ENCODE peak calls at places on chromosome 1, in seven cellular contexts. M, Y, B, P, V, N and U are unnamed samples.

GRCh38 chr1:244863491-244864252 is 671 bp downstream of the HNRNPU start:
- DNase-seq in M (no peak), Y (no peak), B (peak), P (no peak), V (peak), N (peak), U (no peak)

GRCh38 chr1:93338426-93338825 is 7.3 kb upstream of the DR1 start:
- DNase-seq in M (peak), Y (no peak), B (no peak), P (no peak), V (no peak), N (no peak), U (peak)

GRCh38 chr1:69929278-69930057 is 275.9 kb downstream of the LRRC40 start:
- DNase-seq in M (peak), Y (no peak), B (no peak), P (no peak), V (no peak), N (no peak), U (no peak)

GRCh38 chr1:33176362-33176850 is 5.4 kb downstream of the TRIM62 start:
- DNase-seq in M (no peak), Y (no peak), B (peak), P (no peak), V (no peak), N (peak), U (no peak)

GRCh38 chr1:12435639-12436344 is 182.2 kb downstream of the DHRS3 start:
- DNase-seq in M (no peak), Y (no peak), B (no peak), P (no peak), V (no peak), N (no peak), U (peak)

GRCh38 chr1:54069792-54070548 is 16.6 kb downstream of the TCEANC2 start:
- DNase-seq in M (peak), Y (peak), B (no peak), P (peak), V (no peak), N (no peak), U (peak)

GRCh38 chr1:174413632-174414031 is 34.1 kb upstream of the GPR52 start:
- DNase-seq in M (peak), Y (peak), B (no peak), P (peak), V (no peak), N (no peak), U (no peak)

GRCh38 chr1:17232759-17233661 is 15.9 kb upstream of the PADI3 start:
- DNase-seq in M (peak), Y (no peak), B (no peak), P (no peak), V (no peak), N (no peak), U (peak)

GRCh38 chr1:67843335-67843734 is 10.1 kb upstream of the GNG12 start:
- DNase-seq in M (peak), Y (no peak), B (no peak), P (no peak), V (no peak), N (no peak), U (no peak)

GRCh38 chr1:161707503-161707902 is 474 bp downstream of the FCRLA start:
- DNase-seq in M (no peak), Y (no peak), B (no peak), P (no peak), V (no peak), N (no peak), U (no peak)

GRCh38 chr1:115282825-115283224 is 55.2 kb downstream of the NGF start:
- DNase-seq in M (peak), Y (no peak), B (no peak), P (no peak), V (peak), N (peak), U (peak)

DNA sequence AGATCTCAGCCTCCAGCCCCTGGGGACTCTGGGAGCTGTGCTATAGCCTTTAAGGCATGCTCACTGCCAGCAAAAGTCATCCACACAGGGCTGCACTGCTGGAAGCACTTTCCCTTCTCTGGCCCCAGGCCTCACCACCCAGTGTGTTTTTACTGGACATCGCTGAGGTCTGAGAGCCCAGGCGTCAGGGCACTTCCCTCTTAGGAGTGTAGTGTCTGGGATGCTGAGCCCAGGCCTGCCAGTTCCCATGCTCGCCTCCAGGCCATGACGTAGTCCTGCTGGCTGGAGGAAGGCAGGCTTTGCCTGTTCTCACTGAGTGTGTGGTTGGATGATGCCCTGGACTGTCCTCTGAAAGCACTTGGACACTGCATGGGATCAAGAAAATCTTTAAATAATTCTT is 101.2 kb downstream of the GDAP2 start:
- DNase-seq in M (peak), Y (peak), B (no peak), P (no peak), V (peak), N (peak), U (peak)
- TF ChIP-seq CTCF in M (no peak), Y (no peak), B (no peak), P (no peak), V (no peak), N (no peak), U (no peak)

DNA sequence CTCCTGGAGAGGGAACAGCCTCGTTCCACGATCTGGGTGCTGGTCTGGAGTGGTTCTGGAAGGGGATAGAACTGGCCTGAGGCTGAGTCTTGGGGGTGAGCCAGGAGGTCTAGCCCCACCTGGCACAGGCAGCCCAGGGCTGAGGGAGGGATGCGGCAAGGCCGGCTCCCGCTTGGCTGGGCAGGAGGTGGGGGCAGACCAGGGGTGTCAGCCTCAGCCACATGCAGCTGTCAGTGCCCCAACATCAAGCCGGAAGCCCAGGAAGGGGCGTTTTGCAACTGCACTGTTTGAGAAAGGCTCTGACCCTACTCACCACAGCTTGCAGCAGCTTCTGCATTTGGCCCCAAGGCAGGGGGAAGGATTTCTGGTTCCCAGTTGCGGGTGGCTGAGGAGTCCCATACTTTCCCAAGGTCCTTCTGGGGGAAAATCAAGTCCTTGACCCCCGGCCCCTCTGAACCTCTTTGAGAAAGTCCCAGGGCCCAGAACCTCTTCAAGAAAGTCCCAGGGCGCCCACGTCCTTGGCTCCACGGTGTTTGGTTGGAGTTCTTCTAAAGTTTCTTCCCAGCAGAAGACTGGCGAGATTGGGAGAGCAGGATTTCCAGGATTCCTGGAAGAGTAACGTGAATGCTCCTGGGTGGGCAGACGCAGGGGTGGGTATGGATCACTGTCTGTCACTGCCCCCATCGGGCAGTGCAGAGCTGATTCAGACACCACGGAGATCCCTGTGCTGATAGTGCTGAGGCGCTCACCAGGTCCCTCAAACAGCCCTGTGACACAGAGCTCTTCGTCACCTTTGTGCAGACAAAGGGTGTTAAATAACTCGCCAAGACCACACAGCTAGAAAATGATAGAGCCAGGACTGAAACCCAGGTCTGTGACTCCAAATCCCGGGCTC is 2.2 kb downstream of the EFHD2 start:
- DNase-seq in M (peak), Y (no peak), B (peak), P (no peak), V (no peak), N (peak), U (no peak)
- H3K4me3 ChIP-seq in M (peak), Y (no peak), B (no peak), P (no peak), V (peak), N (peak), U (peak)

GRCh38 chr1:107141491-107142369 is 891 bp downstream of the NTNG1 start:
- DNase-seq in M (peak), Y (peak), B (no peak), P (peak), V (no peak), N (peak), U (peak)
- TF ChIP-seq CTCF in M (peak), Y (peak), B (peak), P (peak), V (peak), N (peak), U (peak)

GRCh38 chr1:44785501-44786137 is 2.4 kb downstream of the BEST4 start:
- DNase-seq in M (no peak), Y (no peak), B (no peak), P (no peak), V (no peak), N (no peak), U (no peak)

GRCh38 chr1:44785027-44785376 is 3.0 kb downstream of the BEST4 start:
- DNase-seq in M (no peak), Y (no peak), B (no peak), P (no peak), V (no peak), N (no peak), U (no peak)

GRCh38 chr1:44783697-44784093 is 4.3 kb downstream of the BEST4 start:
- DNase-seq in M (no peak), Y (no peak), B (no peak), P (no peak), V (no peak), N (no peak), U (no peak)

GRCh38 chr1:44786138-44786840 is 1.7 kb downstream of the BEST4 start:
- DNase-seq in M (peak), Y (peak), B (peak), P (peak), V (peak), N (peak), U (peak)

DNA sequence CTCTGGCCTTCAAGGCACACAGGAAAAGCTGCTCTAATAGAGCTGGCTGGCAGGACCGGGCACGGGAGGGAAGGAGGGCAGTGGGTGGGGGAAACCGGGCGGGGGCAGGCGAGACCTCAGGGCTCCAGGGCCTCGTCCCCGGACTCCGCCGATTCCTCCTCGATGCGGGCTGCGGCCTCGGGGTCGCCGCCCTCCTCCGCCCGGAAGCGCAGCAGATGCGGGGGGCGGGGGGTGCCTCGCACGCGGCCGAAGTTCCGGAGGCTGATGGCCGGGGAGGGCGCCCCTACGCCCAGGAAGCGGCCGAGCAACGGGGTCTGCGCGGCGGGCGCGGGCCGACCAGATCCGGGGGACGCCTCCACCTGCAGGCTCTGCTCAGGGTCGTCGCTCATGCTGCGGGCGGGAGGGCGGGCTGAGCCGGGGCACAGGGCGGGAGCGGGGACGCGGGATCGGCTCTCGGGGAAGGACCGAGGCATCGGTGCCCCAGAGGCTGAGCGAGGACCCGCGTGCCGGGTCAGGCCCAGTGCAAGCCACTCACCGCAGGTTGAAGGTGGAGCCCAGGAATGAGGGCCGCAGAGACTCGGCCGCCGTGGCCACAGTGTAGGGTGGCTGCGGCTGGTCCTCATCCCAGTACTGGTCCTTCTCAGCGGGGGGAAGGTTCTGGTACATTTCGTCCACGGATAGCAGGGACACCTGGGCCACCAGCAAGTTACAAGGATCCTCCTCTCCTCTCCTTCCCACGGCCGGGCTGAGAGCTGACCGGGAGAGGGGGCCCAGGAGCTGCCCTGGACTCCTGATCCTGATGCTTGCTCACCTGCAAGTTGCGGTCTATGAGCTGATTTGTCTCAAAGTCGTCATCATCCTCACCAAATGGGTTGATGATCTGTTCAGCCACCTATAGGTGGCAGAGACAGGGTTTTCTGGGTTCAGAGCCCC is 3.6 kb downstream of the BEST4 start:
- DNase-seq in M (no peak), Y (peak), B (no peak), P (peak), V (no peak), N (no peak), U (no peak)
- H3K4me3 ChIP-seq in M (peak), Y (peak), B (no peak), P (peak), V (peak), N (peak), U (peak)

DNA sequence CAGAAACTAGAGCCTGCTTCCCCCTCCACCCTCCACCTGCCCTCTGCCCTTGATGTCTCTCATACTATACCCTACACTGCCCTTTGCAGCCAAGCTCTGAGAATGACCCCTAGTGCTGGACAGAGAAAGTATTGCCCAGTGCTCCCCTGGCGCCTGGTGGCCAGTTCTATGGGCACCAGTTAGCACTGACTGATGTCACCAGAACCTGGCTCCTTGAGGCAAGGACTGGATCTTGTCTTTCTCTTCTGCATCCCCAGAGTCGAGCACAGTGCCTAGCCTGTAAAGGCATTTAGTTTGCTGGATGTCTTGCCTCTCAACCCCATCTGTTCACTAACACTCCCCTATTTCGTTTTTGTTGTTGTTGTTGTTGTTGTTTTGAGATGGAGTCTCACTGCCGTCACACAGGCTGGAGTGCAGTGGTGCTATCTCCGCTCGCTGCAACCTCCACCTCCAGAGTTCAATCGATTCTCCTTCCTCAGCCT is 5.9 kb downstream of the PHLDA3 start:
- DNase-seq in M (peak), Y (peak), B (no peak), P (peak), V (peak), N (peak), U (no peak)
- TF ChIP-seq CTCF in M (peak), Y (peak), B (peak), P (peak), V (peak), N (peak), U (peak)

GRCh38 chr1:232044728-232045127 is 418.1 kb downstream of the DISC1 start:
- DNase-seq in M (no peak), Y (no peak), B (no peak), P (no peak), V (no peak), N (no peak), U (no peak)
- H3K4me3 ChIP-seq in M (no peak), Y (no peak), B (no peak), P (no peak), V (no peak), N (no peak), U (no peak)

GRCh38 chr1:113812661-113813135 is 422 bp upstream of the RSBN1 start:
- DNase-seq in M (no peak), Y (no peak), B (peak), P (peak), V (no peak), N (peak), U (no peak)
- TF ChIP-seq CTCF in M (no peak), Y (peak), B (no peak), P (no peak), V (no peak), N (no peak), U (no peak)

DNA sequence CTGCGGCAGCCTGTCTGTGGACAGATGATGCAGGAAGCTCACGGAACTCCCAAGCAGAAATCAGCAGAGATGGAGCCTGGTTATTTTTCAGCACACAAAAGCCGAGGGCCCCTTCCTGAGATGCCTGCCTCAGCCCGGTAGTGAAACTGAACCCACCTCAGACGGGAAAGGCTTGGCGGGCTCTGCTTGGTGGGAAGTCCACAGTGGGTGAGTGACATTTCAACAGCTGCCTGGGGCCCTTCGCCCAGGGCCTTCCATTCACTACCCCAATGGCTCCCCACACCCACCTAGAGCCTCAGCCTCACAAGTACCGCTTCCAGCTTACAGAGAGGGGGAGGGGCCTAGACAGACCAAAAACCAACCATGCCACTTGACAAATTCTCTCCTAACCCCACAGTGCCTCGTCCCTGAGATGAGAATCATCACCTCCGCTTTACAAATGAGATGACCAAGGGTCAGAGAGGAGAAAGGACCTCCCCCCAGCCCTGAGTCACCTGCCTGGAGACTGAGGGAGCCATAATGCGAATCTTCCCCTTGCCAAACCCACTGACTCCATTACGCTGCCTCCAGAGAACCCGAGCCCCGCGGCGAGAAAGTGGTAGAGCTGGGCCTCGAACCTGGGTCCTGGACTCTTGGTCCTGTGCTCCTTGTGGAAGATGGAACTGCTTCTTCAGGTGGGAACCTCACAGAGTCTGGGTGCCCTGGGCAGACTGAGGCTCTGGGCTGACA is 3.4 kb upstream of the ECE1 start:
- DNase-seq in M (no peak), Y (no peak), B (no peak), P (no peak), V (no peak), N (no peak), U (no peak)
- H3K4me3 ChIP-seq in M (no peak), Y (no peak), B (no peak), P (no peak), V (no peak), N (no peak), U (no peak)

DNA sequence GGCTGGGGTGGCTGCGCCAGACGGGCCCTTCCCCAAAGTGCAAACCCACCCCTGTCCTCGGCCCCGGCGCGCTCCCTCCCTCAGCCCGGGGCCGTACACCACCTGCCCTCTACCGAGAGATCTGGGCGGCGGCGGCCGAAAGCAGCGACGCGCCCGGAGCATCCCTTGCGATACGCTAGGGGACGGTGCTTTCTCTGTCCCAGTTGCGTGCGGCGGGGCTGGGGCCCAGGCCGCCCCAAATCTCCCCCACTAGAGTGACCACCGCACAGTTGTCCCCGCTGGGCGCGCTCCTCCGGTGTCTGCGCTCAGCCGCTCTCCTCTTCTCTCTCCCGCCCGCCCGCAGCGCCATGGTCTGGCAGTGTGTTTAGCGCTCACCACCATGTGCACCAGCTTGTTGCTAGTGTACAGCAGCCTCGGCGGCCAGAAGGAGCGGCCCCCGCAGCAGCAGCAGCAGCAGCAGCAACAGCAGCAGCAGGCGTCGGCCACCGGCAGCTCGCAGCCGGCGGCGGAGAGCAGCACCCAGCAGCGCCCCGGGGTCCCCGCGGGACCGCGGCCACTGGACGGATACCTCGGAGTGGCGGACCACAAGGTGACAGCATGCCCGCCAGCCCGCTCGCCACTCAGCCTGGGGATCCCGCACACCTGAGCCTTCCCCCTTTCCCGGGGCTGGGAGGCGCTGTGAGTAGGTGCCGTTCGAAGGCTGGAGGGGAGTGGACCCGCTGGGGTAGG is 1.0 kb downstream of the ST6GALNAC5 start:
- DNase-seq in M (peak), Y (peak), B (peak), P (peak), V (no peak), N (peak), U (peak)
- TF ChIP-seq CTCF in M (peak), Y (peak), B (peak), P (peak), V (no peak), N (no peak), U (peak)